ENCODE peak calls at places on chromosomes 2 and 18, in four cellular contexts. M is IMR-90, U is K562, I is HepG2. G is an unnamed sample.

GRCh38 chr18:77905011-77905410 is 655.4 kb downstream of the GALR1 start:
- DNase-seq in U (no peak), I (no peak), M (no peak), G (no peak)

GRCh38 chr2:153074207-153074606 is 355.8 kb downstream of the ARL6IP6 start:
- DNase-seq in U (no peak), M (no peak), I (no peak), G (no peak)

GRCh38 chr2:240894006-240894405 is 1.9 kb downstream of the MAB21L4 start:
- DNase-seq in M (no peak), U (no peak), I (no peak), G (no peak)

GRCh38 chr2:120397362-120397811 is 51.5 kb downstream of the INHBB start:
- DNase-seq in U (no peak), I (peak; percentile 74), M (no peak), G (peak; percentile 84)

GRCh38 chr2:119218478-119219064 is 5.1 kb upstream of the STEAP3 start:
- DNase-seq in M (peak; percentile 74), I (peak; percentile 69), U (peak; percentile 87), G (peak; percentile 26)

GRCh38 chr2:12151716-12152115 is 405.3 kb downstream of the LPIN1 start:
- DNase-seq in U (no peak), M (no peak), I (no peak), G (no peak)

GRCh38 chr18:27652480-27653121 is 467.5 kb upstream of the CHST9 start:
- DNase-seq in U (no peak), M (no peak), I (no peak), G (no peak)

GRCh38 chr2:67982956-67983355 is 79.8 kb downstream of the C1D start:
- DNase-seq in U (no peak), I (no peak), M (peak; percentile 14), G (no peak)

GRCh38 chr2:98514096-98514639 is 69.5 kb downstream of the INPP4A start:
- DNase-seq in I (no peak), M (no peak), U (no peak), G (no peak)

GRCh38 chr2:13694673-13695072 is 937.8 kb upstream of the LRATD1 start:
- DNase-seq in I (no peak), U (no peak), M (no peak), G (no peak)

GRCh38 chr2:218381916-218382366 is at the start of gene SLC11A1:
- DNase-seq in I (no peak), M (no peak), U (no peak), G (no peak)

GRCh38 chr2:240302041-240302440 is 133.4 kb upstream of the GPC1 start:
- DNase-seq in M (no peak), U (no peak), I (no peak), G (no peak)

GRCh38 chr2:2974982-2975381 is 402.6 kb downstream of the EIPR1 start:
- DNase-seq in M (no peak), I (no peak), U (no peak), G (no peak)

GRCh38 chr2:119222863-119223520 is 642 bp upstream of the STEAP3 start:
- DNase-seq in I (no peak), U (no peak), M (no peak), G (no peak)

GRCh38 chr2:45237850-45238542 is 228.7 kb upstream of the SIX2 start:
- DNase-seq in M (peak; percentile 95), U (peak; percentile 11), I (peak; percentile 83), G (peak; percentile 74)

GRCh38 chr18:78151234-78151633 is 828.4 kb upstream of the SALL3 start:
- DNase-seq in I (no peak), U (no peak), M (no peak), G (no peak)

GRCh38 chr2:214069254-214069653 is 341.6 kb upstream of the VWC2L start:
- DNase-seq in U (peak; percentile 0), I (peak; percentile 5), M (peak; percentile 93), G (peak; percentile 52)

GRCh38 chr18:74540689-74541421 is 6.6 kb downstream of the CNDP1 start:
- DNase-seq in I (no peak), M (peak; percentile 28), U (no peak), G (no peak)
- TF ChIP-seq MAZ in I (no peak), M (no peak), U (no peak), G (no peak)

DNA sequence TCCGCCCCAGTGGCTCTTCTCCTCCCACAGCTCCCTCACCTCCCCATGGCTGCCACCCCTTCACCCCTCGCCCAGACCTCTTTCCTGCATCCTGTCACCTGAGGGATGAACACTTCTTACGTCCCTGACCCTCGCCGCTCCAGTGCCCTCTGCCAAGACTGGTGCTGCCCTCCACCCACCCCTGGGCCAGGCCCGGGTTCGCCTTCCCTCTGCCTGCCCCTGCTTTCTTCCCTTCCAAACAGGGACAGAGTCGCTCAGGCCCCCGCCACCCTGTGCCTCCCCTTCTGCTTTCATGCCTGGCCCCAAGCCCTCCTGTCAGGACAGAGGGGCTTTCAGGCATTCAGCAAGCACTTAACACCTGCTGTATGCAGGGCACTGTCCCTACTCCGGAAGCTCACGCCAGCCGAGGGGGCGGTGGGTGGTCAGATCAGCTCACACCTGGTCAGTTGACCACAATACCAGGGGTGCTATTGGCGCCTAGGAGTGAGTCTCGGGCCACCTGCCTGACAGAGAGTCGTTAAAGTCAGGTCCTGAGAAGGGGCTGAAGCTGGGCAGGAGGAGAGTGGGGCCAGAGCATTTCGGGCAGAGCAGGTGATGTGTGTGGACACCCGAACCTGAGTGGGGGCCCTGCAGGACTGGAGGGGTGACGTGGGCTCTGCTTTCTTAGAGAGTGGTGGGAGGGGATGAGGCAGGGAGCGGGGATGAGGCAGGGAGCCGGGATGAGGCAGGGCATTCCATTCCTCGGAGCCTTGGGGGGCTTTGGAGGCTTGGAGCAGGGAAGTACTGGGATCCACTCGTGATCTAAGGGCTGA is 26.0 kb upstream of the HPCAL1 start:
- DNase-seq in U (no peak), M (no peak), I (no peak), G (no peak)
- TF ChIP-seq BHLHE40 in U (no peak), M (no peak), I (no peak), G (no peak)

DNA sequence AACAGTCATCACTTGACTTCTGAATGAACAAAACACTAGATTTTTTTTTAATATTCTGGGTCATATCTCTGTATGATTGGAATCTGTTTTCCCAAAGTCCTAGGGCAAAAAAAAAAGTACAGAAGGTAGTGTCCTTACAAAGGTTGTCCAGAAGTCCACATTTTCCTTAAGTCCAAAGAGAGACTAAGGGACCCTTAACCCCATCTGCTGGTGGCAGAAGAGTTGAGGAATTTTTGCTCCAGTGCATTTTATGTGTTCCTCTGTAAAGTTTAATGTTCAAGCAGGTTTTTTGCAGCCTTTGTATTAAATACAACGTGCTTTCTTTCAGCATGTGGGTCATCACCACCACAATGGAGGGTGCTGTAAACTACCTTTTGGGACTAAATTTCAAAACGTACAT is 215.9 kb downstream of the SP3 start:
- DNase-seq in U (no peak), M (peak; percentile 54), I (peak; percentile 23), G (peak; percentile 53)
- TF ChIP-seq MAZ in U (no peak), M (no peak), I (no peak), G (no peak)

GRCh38 chr2:232761301-232761907 is 15.0 kb downstream of the KCNJ13 start:
- DNase-seq in I (peak; percentile 46), M (peak; percentile 41), U (peak; percentile 17), G (peak; percentile 69)
- TF ChIP-seq BHLHE40 in I (no peak), M (no peak), U (no peak), G (no peak)

GRCh38 chr18:48538531-48539405 is at the start of gene CTIF:
- DNase-seq in M (peak; percentile 96), I (peak; percentile 95), U (peak; percentile 93), G (peak; percentile 94)

GRCh38 chr18:48541026-48541746 is 2.4 kb downstream of the CTIF start:
- DNase-seq in M (peak; percentile 75), U (peak; percentile 73), I (no peak), G (peak; percentile 44)

GRCh38 chr18:48541747-48542108 is 2.9 kb downstream of the CTIF start:
- DNase-seq in M (no peak), U (no peak), I (no peak), G (no peak)

GRCh38 chr18:48539406-48540328 is 836 bp downstream of the CTIF start:
- DNase-seq in U (peak; percentile 44), M (peak; percentile 59), I (no peak), G (peak; percentile 8)

DNA sequence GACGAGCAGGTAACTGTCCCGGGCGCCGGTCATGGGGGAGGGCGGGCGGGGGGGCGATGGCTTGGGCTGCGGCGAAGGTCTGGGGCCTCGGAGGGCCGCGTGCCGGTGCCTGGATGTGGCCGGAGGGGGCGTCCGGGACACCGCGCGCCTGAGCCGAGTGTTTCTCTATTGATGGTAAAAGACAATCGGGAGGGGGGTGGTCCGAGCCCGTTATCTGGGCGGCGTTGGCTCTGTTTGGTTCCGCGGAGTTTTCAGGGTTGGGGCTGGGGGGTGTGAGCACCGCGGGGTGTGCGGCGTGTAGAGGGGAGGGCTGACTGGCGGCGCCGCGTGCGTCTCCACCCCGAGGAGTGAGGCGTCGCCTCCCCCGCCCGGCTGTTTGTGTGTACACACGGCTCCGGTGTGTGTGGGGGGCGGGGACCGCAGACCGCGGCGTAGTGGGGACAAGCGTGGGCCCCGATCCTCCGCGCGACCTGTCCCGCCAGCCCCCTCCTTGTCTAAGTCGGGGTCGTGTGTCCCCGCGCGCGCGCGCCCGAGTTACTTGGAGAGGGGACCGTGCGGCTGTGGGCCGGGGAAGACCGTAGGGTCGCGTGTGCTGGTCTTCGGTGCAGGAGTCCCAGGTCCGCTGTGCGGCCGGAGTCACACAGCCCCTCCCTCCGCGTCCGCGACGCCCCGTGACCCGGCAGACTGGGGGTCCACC is 1.6 kb downstream of the CTIF start:
- DNase-seq in M (peak; percentile 58), U (peak; percentile 79), I (peak; percentile 57), G (peak; percentile 45)
- TF ChIP-seq MAZ in M (peak; percentile 63), U (no peak), I (no peak), G (no peak)

GRCh38 chr18:73784853-73785252 is 362.8 kb downstream of the FBXO15 start:
- DNase-seq in U (no peak), I (no peak), M (no peak), G (no peak)
- TF ChIP-seq BHLHE40 in U (no peak), I (no peak), M (no peak), G (no peak)

DNA sequence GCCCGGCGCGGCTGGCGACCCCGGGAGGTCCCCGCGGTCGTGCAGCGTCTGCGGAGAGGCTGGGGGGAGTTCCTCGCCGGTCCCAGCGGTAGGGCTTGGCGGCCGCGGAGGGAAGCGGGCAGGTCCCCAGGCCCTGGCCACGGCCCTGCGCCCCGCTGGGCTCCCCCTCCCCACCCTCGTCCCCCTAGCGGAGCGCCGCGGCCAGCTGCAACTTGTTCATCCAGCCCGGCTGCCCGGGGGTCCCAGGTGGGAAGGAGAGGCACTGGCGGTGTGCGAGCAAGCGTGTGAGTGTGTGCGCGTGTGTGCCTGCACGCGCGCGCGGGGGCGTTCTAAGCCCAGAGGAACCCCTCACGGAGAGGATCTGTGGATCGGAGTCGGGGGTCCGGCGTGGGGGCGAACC is 1.3 kb downstream of the PTPRM start:
- DNase-seq in U (no peak), M (peak; percentile 20), I (peak; percentile 33), G (no peak)
- TF ChIP-seq MAZ in U (no peak), M (peak; percentile 35), I (peak; percentile 15), G (no peak)

DNA sequence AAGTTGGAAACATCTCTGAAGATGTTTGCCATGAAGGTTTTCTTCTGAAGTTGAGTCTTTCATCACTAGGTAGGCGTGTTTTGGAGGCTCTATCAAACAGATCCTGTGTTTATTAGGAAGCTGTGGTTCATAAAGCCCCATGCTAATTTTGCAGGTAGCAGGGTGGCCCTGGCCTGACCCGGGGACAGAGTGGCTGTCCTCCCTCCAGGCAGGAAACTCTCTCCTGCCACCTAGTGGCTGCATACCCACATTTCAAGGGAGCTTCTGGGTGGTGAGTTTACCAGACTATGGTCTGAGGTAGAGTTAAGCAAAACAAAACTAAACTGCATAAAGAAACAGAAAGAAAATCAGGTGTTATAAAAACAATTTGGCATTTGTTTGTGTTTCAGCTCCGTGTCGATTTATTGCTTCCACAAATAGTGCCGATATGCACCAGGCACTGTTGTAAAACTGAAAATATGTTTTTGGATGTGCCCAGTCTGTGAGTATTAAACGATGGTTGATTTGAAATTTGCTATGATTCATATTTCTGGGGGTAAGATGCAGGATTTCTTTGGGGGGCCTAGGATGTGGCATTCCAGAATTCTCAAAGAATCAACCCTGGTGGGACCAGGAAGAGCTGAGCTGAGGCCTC is 26.0 kb upstream of the IL37 start:
- DNase-seq in M (no peak), I (peak; percentile 59), U (peak; percentile 78), G (peak; percentile 40)
- TF ChIP-seq BHLHE40 in M (no peak), I (no peak), U (no peak), G (no peak)

GRCh38 chr2:191217580-191217979 is 27.6 kb upstream of the MYO1B start:
- DNase-seq in U (peak; percentile 3), I (peak; percentile 35), M (peak; percentile 76), G (peak; percentile 55)
- TF ChIP-seq MAZ in U (no peak), I (no peak), M (no peak), G (no peak)